ENCODE peak calls at places on chromosomes 2 and 18, in seven cellular contexts. One of them, this sample, is unnamed.

GRCh38 chr2:72932805-72933204 is 15.5 kb downstream of the EMX1 start:
- DNase-seq in activated B cell treated with CpG ODN at 0.5 μM for 24 hours: no peak
- DNase-seq in HFF-Myc: no peak
- DNase-seq in upper lobe of left lung: no peak
- DNase-seq in GM12865: no peak
- DNase-seq in AG04449: no peak
- DNase-seq in tibial nerve: no peak
- DNase-seq in this sample: no peak

GRCh38 chr18:80124131-80124530 is 15.1 kb downstream of the ADNP2 start:
- DNase-seq in activated B cell treated with CpG ODN at 0.5 μM for 24 hours: no peak
- DNase-seq in HFF-Myc: no peak
- DNase-seq in upper lobe of left lung: no peak
- DNase-seq in GM12865: no peak
- DNase-seq in AG04449: no peak
- DNase-seq in tibial nerve: no peak
- DNase-seq in this sample: no peak

GRCh38 chr2:175282300-175282699 is 100.8 kb upstream of the ATP5MC3 start:
- DNase-seq in activated B cell treated with CpG ODN at 0.5 μM for 24 hours: no peak
- DNase-seq in HFF-Myc: peak
- DNase-seq in upper lobe of left lung: no peak
- DNase-seq in GM12865: peak
- DNase-seq in AG04449: no peak
- DNase-seq in tibial nerve: no peak
- DNase-seq in this sample: no peak

GRCh38 chr2:180208841-180209240 is 201.7 kb upstream of the CWC22 start:
- DNase-seq in activated B cell treated with CpG ODN at 0.5 μM for 24 hours: no peak
- DNase-seq in HFF-Myc: no peak
- DNase-seq in upper lobe of left lung: no peak
- DNase-seq in GM12865: no peak
- DNase-seq in AG04449: no peak
- DNase-seq in tibial nerve: no peak
- DNase-seq in this sample: no peak

GRCh38 chr18:47519277-47519676 is 267.8 kb upstream of the SKOR2 start:
- DNase-seq in activated B cell treated with CpG ODN at 0.5 μM for 24 hours: no peak
- DNase-seq in HFF-Myc: no peak
- DNase-seq in upper lobe of left lung: no peak
- DNase-seq in GM12865: no peak
- DNase-seq in AG04449: no peak
- DNase-seq in tibial nerve: no peak
- DNase-seq in this sample: no peak

GRCh38 chr2:100938031-100939026 is 63.8 kb upstream of the RPL31 start:
- DNase-seq in activated B cell treated with CpG ODN at 0.5 μM for 24 hours: no peak
- DNase-seq in HFF-Myc: no peak
- DNase-seq in upper lobe of left lung: no peak
- DNase-seq in GM12865: no peak
- DNase-seq in AG04449: no peak
- DNase-seq in tibial nerve: no peak
- DNase-seq in this sample: no peak

GRCh38 chr2:152961376-152961775 is 243.0 kb downstream of the ARL6IP6 start:
- DNase-seq in activated B cell treated with CpG ODN at 0.5 μM for 24 hours: no peak
- DNase-seq in HFF-Myc: no peak
- DNase-seq in upper lobe of left lung: no peak
- DNase-seq in GM12865: no peak
- DNase-seq in AG04449: no peak
- DNase-seq in tibial nerve: no peak
- DNase-seq in this sample: no peak

GRCh38 chr2:236162804-236163482 is 5.2 kb downstream of the GBX2 start:
- DNase-seq in activated B cell treated with CpG ODN at 0.5 μM for 24 hours: no peak
- DNase-seq in HFF-Myc: no peak
- DNase-seq in upper lobe of left lung: no peak
- DNase-seq in GM12865: no peak
- DNase-seq in AG04449: no peak
- DNase-seq in tibial nerve: no peak
- DNase-seq in this sample: no peak

GRCh38 chr18:73235921-73236320 is 368.1 kb upstream of the NETO1 start:
- DNase-seq in activated B cell treated with CpG ODN at 0.5 μM for 24 hours: no peak
- DNase-seq in HFF-Myc: no peak
- DNase-seq in upper lobe of left lung: no peak
- DNase-seq in GM12865: no peak
- DNase-seq in AG04449: no peak
- DNase-seq in tibial nerve: no peak
- DNase-seq in this sample: no peak

GRCh38 chr2:231883468-231883881 is 42.7 kb downstream of the NPPC start:
- DNase-seq in activated B cell treated with CpG ODN at 0.5 μM for 24 hours: no peak
- DNase-seq in HFF-Myc: peak
- DNase-seq in upper lobe of left lung: no peak
- DNase-seq in GM12865: no peak
- DNase-seq in AG04449: no peak
- DNase-seq in tibial nerve: no peak
- DNase-seq in this sample: no peak

GRCh38 chr2:163734911-163735691 is 707 bp downstream of the FIGN start:
- DNase-seq in activated B cell treated with CpG ODN at 0.5 μM for 24 hours: no peak
- DNase-seq in HFF-Myc: no peak
- DNase-seq in upper lobe of left lung: no peak
- DNase-seq in GM12865: no peak
- DNase-seq in AG04449: no peak
- DNase-seq in tibial nerve: no peak
- DNase-seq in this sample: no peak

GRCh38 chr2:200742426-200742825 is 69.3 kb upstream of the BZW1 start:
- DNase-seq in activated B cell treated with CpG ODN at 0.5 μM for 24 hours: no peak
- DNase-seq in HFF-Myc: no peak
- DNase-seq in upper lobe of left lung: no peak
- DNase-seq in GM12865: no peak
- DNase-seq in AG04449: no peak
- DNase-seq in tibial nerve: peak
- DNase-seq in this sample: no peak

GRCh38 chr2:71614976-71615768 is 161.8 kb downstream of the DYSF start:
- DNase-seq in activated B cell treated with CpG ODN at 0.5 μM for 24 hours: no peak
- DNase-seq in HFF-Myc: no peak
- DNase-seq in upper lobe of left lung: peak
- DNase-seq in GM12865: no peak
- DNase-seq in AG04449: no peak
- DNase-seq in tibial nerve: peak
- DNase-seq in this sample: no peak

GRCh38 chr2:241739651-241740050 is 5.2 kb downstream of the D2HGDH start:
- DNase-seq in activated B cell treated with CpG ODN at 0.5 μM for 24 hours: no peak
- DNase-seq in HFF-Myc: no peak
- DNase-seq in upper lobe of left lung: no peak
- DNase-seq in GM12865: peak
- DNase-seq in AG04449: no peak
- DNase-seq in tibial nerve: no peak
- DNase-seq in this sample: no peak

GRCh38 chr2:165621086-165621560 is 151.6 kb downstream of the CSRNP3 start:
- DNase-seq in activated B cell treated with CpG ODN at 0.5 μM for 24 hours: no peak
- DNase-seq in HFF-Myc: no peak
- DNase-seq in upper lobe of left lung: no peak
- DNase-seq in GM12865: no peak
- DNase-seq in AG04449: no peak
- DNase-seq in tibial nerve: no peak
- DNase-seq in this sample: no peak

GRCh38 chr18:31229829-31230228 is 67.2 kb upstream of the DSC1 start:
- DNase-seq in activated B cell treated with CpG ODN at 0.5 μM for 24 hours: no peak
- DNase-seq in HFF-Myc: no peak
- DNase-seq in upper lobe of left lung: no peak
- DNase-seq in GM12865: no peak
- DNase-seq in AG04449: no peak
- DNase-seq in tibial nerve: no peak
- DNase-seq in this sample: no peak

GRCh38 chr2:64354857-64355680 is 98.9 kb upstream of the LGALSL start:
- DNase-seq in activated B cell treated with CpG ODN at 0.5 μM for 24 hours: no peak
- DNase-seq in HFF-Myc: no peak
- DNase-seq in upper lobe of left lung: no peak
- DNase-seq in GM12865: no peak
- DNase-seq in AG04449: peak
- DNase-seq in tibial nerve: no peak
- DNase-seq in this sample: no peak

GRCh38 chr2:71935291-71935848 is 212.3 kb downstream of the CYP26B1 start:
- DNase-seq in activated B cell treated with CpG ODN at 0.5 μM for 24 hours: no peak
- DNase-seq in HFF-Myc: no peak
- DNase-seq in upper lobe of left lung: no peak
- DNase-seq in GM12865: no peak
- DNase-seq in AG04449: peak
- DNase-seq in tibial nerve: peak
- DNase-seq in this sample: no peak

GRCh38 chr2:191152841-191153240 is 2.0 kb upstream of the STAT4 start:
- DNase-seq in activated B cell treated with CpG ODN at 0.5 μM for 24 hours: no peak
- DNase-seq in HFF-Myc: peak
- DNase-seq in upper lobe of left lung: no peak
- DNase-seq in GM12865: peak
- DNase-seq in AG04449: no peak
- DNase-seq in tibial nerve: no peak
- DNase-seq in this sample: no peak

GRCh38 chr2:158914731-158915130 is 53.7 kb upstream of the TANC1 start:
- DNase-seq in activated B cell treated with CpG ODN at 0.5 μM for 24 hours: no peak
- DNase-seq in HFF-Myc: no peak
- DNase-seq in upper lobe of left lung: no peak
- DNase-seq in GM12865: no peak
- DNase-seq in AG04449: no peak
- DNase-seq in tibial nerve: no peak
- DNase-seq in this sample: no peak

GRCh38 chr2:101400048-101400447 is 12.7 kb upstream of the CREG2 start:
- DNase-seq in activated B cell treated with CpG ODN at 0.5 μM for 24 hours: no peak
- DNase-seq in HFF-Myc: no peak
- DNase-seq in upper lobe of left lung: peak
- DNase-seq in GM12865: no peak
- DNase-seq in AG04449: no peak
- DNase-seq in tibial nerve: no peak
- DNase-seq in this sample: no peak

GRCh38 chr2:176096986-176097819 is 2.4 kb upstream of the HOXD12 start:
- DNase-seq in activated B cell treated with CpG ODN at 0.5 μM for 24 hours: peak
- DNase-seq in HFF-Myc: peak
- DNase-seq in upper lobe of left lung: peak
- DNase-seq in GM12865: peak
- DNase-seq in AG04449: no peak
- DNase-seq in tibial nerve: peak
- DNase-seq in this sample: peak

DNA sequence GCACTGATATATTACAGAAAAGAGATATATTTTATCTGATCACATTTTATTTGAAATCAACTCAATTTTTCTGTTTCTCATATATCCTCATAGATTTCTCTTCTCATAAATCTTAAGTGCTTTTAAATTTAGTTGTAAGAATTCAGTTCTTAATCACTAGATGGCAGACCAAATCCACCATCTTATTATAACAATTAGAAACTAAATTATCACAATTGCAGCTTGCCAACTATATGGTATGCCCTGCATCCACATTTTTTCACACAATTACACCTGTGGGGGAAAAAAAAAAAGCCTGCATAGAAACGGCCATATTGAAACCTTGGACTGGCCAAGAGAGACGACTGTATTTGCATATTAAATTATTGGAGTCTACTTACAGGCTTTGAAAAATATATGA is 64.4 kb downstream of the COL5A2 start:
- DNase-seq in activated B cell treated with CpG ODN at 0.5 μM for 24 hours: no peak
- DNase-seq in HFF-Myc: no peak
- DNase-seq in upper lobe of left lung: no peak
- DNase-seq in GM12865: no peak
- DNase-seq in AG04449: no peak
- DNase-seq in tibial nerve: no peak
- DNase-seq in this sample: no peak
- TF ChIP-seq CTCF in activated B cell treated with CpG ODN at 0.5 μM for 24 hours: no peak
- TF ChIP-seq CTCF in HFF-Myc: no peak
- TF ChIP-seq CTCF in upper lobe of left lung: no peak
- TF ChIP-seq CTCF in GM12865: no peak
- TF ChIP-seq CTCF in AG04449: no peak
- TF ChIP-seq CTCF in tibial nerve: no peak
- TF ChIP-seq CTCF in this sample: peak

DNA sequence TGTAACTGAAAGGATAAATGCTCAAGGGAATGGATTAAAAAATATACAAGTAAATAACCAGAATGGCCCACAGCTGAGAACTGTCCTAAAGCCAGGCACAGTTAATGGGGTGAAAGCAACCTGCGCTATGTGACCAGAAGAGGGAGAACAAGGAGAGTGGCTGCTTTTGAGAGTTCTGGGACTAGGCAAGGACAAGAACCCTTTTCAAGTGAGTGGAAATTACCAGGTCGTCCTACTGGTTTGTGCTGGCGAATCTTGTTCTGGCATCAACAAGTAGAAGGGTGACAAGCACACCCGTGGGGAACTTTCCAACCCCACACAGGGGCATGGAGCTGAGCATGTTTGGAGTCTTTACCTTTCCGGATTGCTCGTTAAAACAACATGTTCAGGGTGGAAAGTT is 82.8 kb downstream of the TMEM17 start:
- DNase-seq in activated B cell treated with CpG ODN at 0.5 μM for 24 hours: no peak
- DNase-seq in HFF-Myc: no peak
- DNase-seq in upper lobe of left lung: peak
- DNase-seq in GM12865: no peak
- DNase-seq in AG04449: no peak
- DNase-seq in tibial nerve: no peak
- DNase-seq in this sample: no peak
- TF ChIP-seq CTCF in activated B cell treated with CpG ODN at 0.5 μM for 24 hours: no peak
- TF ChIP-seq CTCF in HFF-Myc: peak
- TF ChIP-seq CTCF in upper lobe of left lung: no peak
- TF ChIP-seq CTCF in GM12865: no peak
- TF ChIP-seq CTCF in AG04449: peak
- TF ChIP-seq CTCF in tibial nerve: no peak
- TF ChIP-seq CTCF in this sample: no peak

DNA sequence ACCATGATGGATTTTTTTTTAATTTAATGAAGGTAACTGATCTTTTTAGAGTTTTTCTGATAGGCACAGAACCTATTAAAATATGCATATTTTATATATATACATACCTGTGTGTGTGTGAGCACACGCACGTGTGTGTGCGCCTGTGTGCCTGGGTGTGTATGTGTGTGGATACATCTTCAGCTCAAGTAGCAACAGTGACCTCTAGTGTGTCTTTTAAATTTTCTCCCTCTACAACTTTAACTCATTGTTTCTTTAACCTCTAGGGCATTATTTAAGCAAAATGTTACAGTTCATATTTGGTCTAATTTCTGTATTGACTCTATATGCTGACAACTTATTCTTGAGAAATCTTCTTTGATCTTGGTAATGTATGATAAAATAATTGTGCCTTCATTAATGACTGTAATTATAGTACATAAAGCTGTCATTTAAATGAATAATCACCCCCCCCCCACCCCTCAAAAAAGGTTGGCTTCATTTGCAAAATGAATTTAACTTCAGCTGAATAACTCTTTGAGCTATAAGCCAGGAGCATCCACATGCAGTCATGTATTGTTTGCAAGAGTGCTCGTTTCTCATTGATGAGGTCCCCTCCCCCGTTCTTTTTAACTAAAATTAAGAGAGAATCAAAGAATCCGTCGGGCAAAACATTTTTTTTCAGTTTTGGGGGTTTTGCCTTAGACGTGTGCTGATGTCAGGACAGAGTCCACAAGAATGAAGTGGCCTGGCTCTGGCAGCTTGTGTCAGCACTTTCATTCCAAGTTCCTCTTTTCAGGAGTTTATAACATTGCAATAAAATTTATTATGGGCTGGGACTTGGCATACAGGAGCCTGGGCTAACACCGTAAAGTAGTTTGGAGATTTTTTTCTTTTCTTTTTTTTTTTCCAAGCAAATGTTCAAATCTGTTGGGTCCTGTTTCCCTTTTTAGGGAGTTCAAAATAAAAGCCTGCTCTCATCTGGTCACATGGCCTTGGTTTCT is 80.0 kb downstream of the ETAA1 start:
- DNase-seq in activated B cell treated with CpG ODN at 0.5 μM for 24 hours: no peak
- DNase-seq in HFF-Myc: peak
- DNase-seq in upper lobe of left lung: no peak
- DNase-seq in GM12865: peak
- DNase-seq in AG04449: no peak
- DNase-seq in tibial nerve: no peak
- DNase-seq in this sample: no peak
- TF ChIP-seq CTCF in activated B cell treated with CpG ODN at 0.5 μM for 24 hours: no peak
- TF ChIP-seq CTCF in HFF-Myc: peak
- TF ChIP-seq CTCF in upper lobe of left lung: no peak
- TF ChIP-seq CTCF in GM12865: peak
- TF ChIP-seq CTCF in AG04449: peak
- TF ChIP-seq CTCF in tibial nerve: no peak
- TF ChIP-seq CTCF in this sample: peak

GRCh38 chr2:207710814-207711740 is at the start of gene CCNYL1:
- DNase-seq in activated B cell treated with CpG ODN at 0.5 μM for 24 hours: peak
- DNase-seq in HFF-Myc: peak
- DNase-seq in upper lobe of left lung: peak
- DNase-seq in GM12865: peak
- DNase-seq in AG04449: peak
- DNase-seq in tibial nerve: peak
- DNase-seq in this sample: peak
- TF ChIP-seq CTCF in activated B cell treated with CpG ODN at 0.5 μM for 24 hours: no peak
- TF ChIP-seq CTCF in HFF-Myc: no peak
- TF ChIP-seq CTCF in upper lobe of left lung: peak
- TF ChIP-seq CTCF in GM12865: no peak
- TF ChIP-seq CTCF in AG04449: no peak
- TF ChIP-seq CTCF in tibial nerve: no peak
- TF ChIP-seq CTCF in this sample: no peak

This sample was measured in D721Med.